ENCODE peak calls at places on chromosome 7, in four cellular contexts. K, U, M and T are unnamed samples.

GRCh38 chr7:131235489-131236317 is 92.0 kb upstream of the MKLN1 start:
- DNase-seq in K (peak; percentile 99), U (peak; percentile 97), M (peak; percentile 19), T (no peak)

GRCh38 chr7:16071246-16071857 is 350.0 kb downstream of the CRPPA start:
- DNase-seq in K (peak; percentile 73), U (peak; percentile 69), M (peak; percentile 10), T (no peak)

GRCh38 chr7:112411186-112411795 is 39.0 kb upstream of the IFRD1 start:
- DNase-seq in K (peak; percentile 56), U (peak; percentile 46), M (peak; percentile 14), T (peak; percentile 14)

GRCh38 chr7:35424869-35425495 is 171.1 kb upstream of the TBX20 start:
- DNase-seq in K (peak; percentile 49), U (peak; percentile 53), M (peak; percentile 46), T (peak; percentile 48)

GRCh38 chr7:39432368-39432767 is 133.8 kb upstream of the YAE1 start:
- DNase-seq in K (no peak), U (no peak), M (no peak), T (no peak)

GRCh38 chr7:79420464-79420863 is 33.0 kb downstream of the MAGI2 start:
- DNase-seq in K (peak; percentile 95), U (peak; percentile 93), M (no peak), T (no peak)

GRCh38 chr7:525740-526139 is 6.1 kb upstream of the PDGFA start:
- DNase-seq in K (no peak), U (no peak), M (no peak), T (no peak)

GRCh38 chr7:152085116-152085515 is 59.6 kb downstream of the GALNT11 start:
- DNase-seq in K (no peak), U (no peak), M (no peak), T (peak; percentile 10)

GRCh38 chr7:158861936-158862704 is 5.8 kb downstream of the DYNC2I1 start:
- DNase-seq in K (no peak), U (no peak), M (no peak), T (no peak)

GRCh38 chr7:7257899-7258692 is 75.8 kb downstream of the C1GALT1 start:
- DNase-seq in K (no peak), U (no peak), M (peak; percentile 12), T (peak; percentile 47)

GRCh38 chr7:96481831-96482230 is 159.9 kb upstream of the SLC25A13 start:
- DNase-seq in K (no peak), U (peak; percentile 36), M (no peak), T (no peak)

GRCh38 chr7:151861881-151862280 is 15.0 kb downstream of the PRKAG2 start:
- DNase-seq in K (no peak), U (no peak), M (no peak), T (no peak)

GRCh38 chr7:116283595-116284204 is 73.4 kb downstream of the TES start:
- DNase-seq in K (no peak), U (no peak), M (no peak), T (peak; percentile 34)

GRCh38 chr7:128168667-128169210 is 72.3 kb upstream of the LEP start:
- DNase-seq in K (peak; percentile 8), U (peak; percentile 7), M (peak; percentile 15), T (peak; percentile 24)

GRCh38 chr7:132410385-132410784 is 165.9 kb downstream of the PLXNA4 start:
- DNase-seq in K (no peak), U (peak; percentile 56), M (no peak), T (no peak)

GRCh38 chr7:7201583-7202374 is 19.4 kb downstream of the C1GALT1 start:
- DNase-seq in K (no peak), U (no peak), M (peak; percentile 63), T (peak; percentile 70)

GRCh38 chr7:14697684-14698083 is 204.9 kb downstream of the DGKB start:
- DNase-seq in K (no peak), U (no peak), M (no peak), T (no peak)

GRCh38 chr7:14698239-14698638 is 204.3 kb downstream of the DGKB start:
- DNase-seq in K (peak; percentile 24), U (no peak), M (no peak), T (no peak)
- TF ChIP-seq CTCF in K (peak; percentile 10), U (peak; percentile 10), M (no peak), T (no peak)

GRCh38 chr7:121337398-121337797 is 8.6 kb downstream of the WNT16 start:
- DNase-seq in K (no peak), U (peak; percentile 38), M (no peak), T (no peak)
- TF ChIP-seq CTCF in K (peak; percentile 24), U (peak; percentile 44), M (no peak), T (no peak)

DNA sequence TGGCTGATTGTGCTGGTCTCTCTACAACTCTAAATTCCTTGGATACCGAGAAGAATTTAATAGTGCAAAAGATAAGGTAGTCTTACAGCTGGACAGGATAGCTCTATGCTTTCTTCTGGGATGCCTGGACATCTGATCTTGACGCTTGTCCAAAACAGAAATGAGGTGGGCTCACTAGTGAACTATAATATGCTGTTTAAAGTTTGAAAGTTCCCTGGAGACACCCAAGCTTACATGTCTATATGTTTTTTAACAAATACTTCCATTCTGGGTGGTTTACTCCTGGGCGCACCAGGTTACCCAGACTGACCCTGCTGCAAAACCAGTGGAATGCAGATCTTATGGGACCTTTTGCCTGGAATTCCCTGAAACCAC is 702.1 kb upstream of the COBL start:
- DNase-seq in K (no peak), U (no peak), M (no peak), T (no peak)
- TF ChIP-seq CTCF in K (no peak), U (no peak), M (no peak), T (no peak)

DNA sequence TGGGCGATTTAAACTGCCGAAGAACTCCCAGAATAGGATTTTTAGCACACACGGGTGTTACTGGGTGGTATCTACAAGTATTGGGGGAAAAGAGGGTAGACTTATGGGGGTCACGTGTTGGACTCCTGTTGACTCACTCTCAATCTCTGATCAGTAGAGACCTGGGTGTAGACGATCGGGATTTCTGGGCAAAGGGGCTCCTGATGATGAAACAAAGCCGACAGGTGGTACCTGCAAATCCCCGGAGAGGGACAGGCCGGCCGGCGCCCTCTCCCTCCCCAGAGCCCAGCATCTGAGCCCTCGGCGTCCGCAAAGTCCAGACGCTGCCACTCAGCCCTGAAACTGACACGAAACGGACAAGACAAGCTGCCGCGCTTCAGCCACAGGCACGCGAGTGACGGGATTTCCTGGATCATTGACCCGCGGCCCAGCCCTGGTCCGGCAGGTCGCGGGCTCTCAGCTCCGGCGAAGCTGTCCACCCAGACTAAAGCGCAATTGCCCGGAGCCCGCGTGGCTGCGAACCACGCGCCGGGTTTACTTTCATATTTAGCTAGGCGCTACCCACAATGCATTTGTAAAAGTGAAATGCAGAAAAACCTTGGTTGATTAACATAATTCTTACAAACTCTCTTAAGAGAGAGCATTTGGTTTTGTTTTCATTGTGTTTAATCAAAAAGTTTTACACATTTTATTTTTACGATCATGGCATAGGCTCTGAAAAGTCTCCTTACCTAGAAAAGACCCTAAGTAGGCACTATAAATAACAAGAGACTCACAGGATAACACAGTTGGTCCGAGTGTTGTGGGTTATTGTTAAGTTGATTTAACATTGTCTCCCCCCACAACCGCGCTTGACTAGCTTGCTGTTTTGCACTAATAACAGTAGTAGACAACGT is 56.9 kb upstream of the EZH2 start:
- DNase-seq in K (peak; percentile 91), U (peak; percentile 83), M (peak; percentile 82), T (peak; percentile 83)
- TF ChIP-seq CTCF in K (no peak), U (no peak), M (no peak), T (no peak)

GRCh38 chr7:9083837-9084236 is 650.4 kb downstream of the NXPH1 start:
- DNase-seq in K (no peak), U (no peak), M (no peak), T (no peak)
- TF ChIP-seq CTCF in K (no peak), U (no peak), M (no peak), T (no peak)

DNA sequence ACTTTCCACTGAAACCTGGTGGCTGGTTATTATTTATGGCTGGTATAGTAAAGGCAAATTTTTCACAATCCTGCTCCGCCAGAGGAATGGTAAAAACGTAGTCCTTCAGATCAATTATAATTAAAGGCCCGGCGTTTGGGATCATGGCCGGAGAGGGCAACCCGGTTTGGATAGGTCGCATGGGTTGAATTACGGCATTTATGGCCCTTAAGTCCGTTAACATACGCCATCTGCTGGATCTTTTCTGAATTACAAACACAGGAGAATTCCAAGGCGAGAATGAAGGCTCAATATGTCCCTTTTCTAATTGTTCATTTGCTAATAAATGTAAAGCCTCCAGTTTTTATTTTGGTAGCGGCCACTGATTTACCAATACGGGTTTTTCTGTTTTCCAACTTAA is 11.3 kb upstream of the TAS2R3 start:
- DNase-seq in K (no peak), U (no peak), M (no peak), T (no peak)
- TF ChIP-seq CTCF in K (peak; percentile 29), U (peak; percentile 34), M (no peak), T (peak; percentile 30)

DNA sequence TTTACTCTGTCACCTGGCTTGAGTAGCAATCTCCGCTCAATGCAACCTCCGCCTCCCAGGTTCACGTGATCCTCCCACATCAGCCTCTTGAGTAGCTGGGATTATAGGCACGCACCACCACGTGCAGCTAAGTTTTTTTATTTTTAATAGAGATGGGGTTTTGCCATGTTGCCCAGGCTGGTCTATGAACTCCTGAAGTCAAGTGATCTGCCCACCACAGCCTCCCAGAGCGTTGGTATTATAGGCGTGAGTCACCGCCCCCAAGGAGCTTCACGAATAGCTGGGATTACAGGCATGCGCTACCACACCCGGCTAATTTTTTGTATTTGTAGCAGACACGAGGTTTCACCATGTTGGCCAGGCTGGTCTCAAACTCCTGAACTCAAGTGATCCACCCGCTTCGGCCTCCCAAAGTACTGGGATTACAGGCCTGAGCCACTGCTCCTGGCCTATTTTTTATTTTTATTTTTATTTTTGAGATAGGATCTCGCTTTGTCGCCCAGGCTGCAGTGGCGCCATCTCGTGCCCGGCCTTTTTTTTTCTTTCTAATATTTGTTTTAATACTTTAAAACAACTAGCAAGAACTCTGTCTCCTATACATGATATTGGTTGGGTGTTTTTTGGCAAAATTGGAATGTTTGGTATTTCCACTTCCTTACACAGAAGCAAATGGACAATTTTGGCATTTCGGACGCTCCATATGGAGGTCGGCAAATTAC is 1.1 kb downstream of the EFCAB10 start:
- DNase-seq in K (no peak), U (no peak), M (no peak), T (no peak)
- TF ChIP-seq CTCF in K (peak; percentile 30), U (no peak), M (no peak), T (no peak)

GRCh38 chr7:25391295-25391861 is 163.1 kb upstream of the NPVF start:
- DNase-seq in K (peak; percentile 34), U (peak; percentile 27), M (no peak), T (no peak)
- TF ChIP-seq CTCF in K (peak; percentile 25), U (peak; percentile 50), M (peak; percentile 77), T (peak; percentile 21)

GRCh38 chr7:146067880-146068279 is 48.7 kb upstream of the CNTNAP2 start:
- DNase-seq in K (no peak), U (no peak), M (no peak), T (peak; percentile 42)
- TF ChIP-seq CTCF in K (no peak), U (no peak), M (no peak), T (peak; percentile 20)